ENCODE peak calls at places on chromosome 1, in six cellular contexts. J is HTR-8/SVneo; G is NCI-H748 treated with DMSO at 0.1 percent for 48 hours; D is activated CD4-positive, alpha-beta T cell treated with anti-CD3 and anti-CD28 coated beads, Interleukin-2, amount 50 U/mL, for 1 hour; H is NCI-H1092 treated with DMSO at 0.1 percent for 48 hours; Y is activated T-helper 1 cell treated with anti-CD3 and anti-CD28 coated beads, Interleukin-12 subunit alpha, Interleukin-12 subunit beta, Interleukin-2, Interleukin-4 antibody, amounts not matched to agents 30 ng/mL and 10 ng/mL and 1 ng/mL, durations not matched to agents 14 hours and 24 hours and 36 hours. V is an unnamed sample.

GRCh38 chr1:162926906-162927305 is 65.9 kb upstream of the CCDC190 start:
- DNase-seq in Y (no peak), G (no peak), H (no peak), J (no peak), D (no peak), V (no peak)

GRCh38 chr1:197638316-197638715 is 137.0 kb downstream of the DENND1B start:
- DNase-seq in G (no peak), J (no peak), D (no peak), H (no peak), Y (no peak), V (no peak)

GRCh38 chr1:117656202-117656641 is 50.4 kb downstream of the TENT5C start:
- DNase-seq in H (no peak), J (no peak), D (peak; percentile 70), Y (peak; percentile 81), G (no peak), V (no peak)

GRCh38 chr1:158251160-158251559 is 3.1 kb upstream of the CD1A start:
- DNase-seq in Y (no peak), H (no peak), D (no peak), J (no peak), G (no peak), V (no peak)

GRCh38 chr1:1281533-1282321 is 1.5 kb downstream of the SCNN1D start:
- DNase-seq in J (no peak), Y (no peak), G (no peak), H (peak; percentile 22), D (no peak), V (no peak)

GRCh38 chr1:218495931-218496330 is 150.8 kb downstream of the TGFB2 start:
- DNase-seq in G (no peak), Y (no peak), H (no peak), J (no peak), D (no peak), V (no peak)

GRCh38 chr1:156828414-156829085 is 11.9 kb upstream of the SH2D2A start:
- DNase-seq in H (no peak), J (no peak), D (no peak), G (no peak), Y (no peak), V (no peak)

GRCh38 chr1:215835951-215836350 is 268.8 kb downstream of the KCTD3 start:
- DNase-seq in H (no peak), Y (no peak), G (no peak), J (no peak), D (no peak), V (no peak)

GRCh38 chr1:229855999-229856650 is 210.9 kb upstream of the GALNT2 start:
- DNase-seq in G (no peak), J (no peak), Y (peak; percentile 16), H (no peak), D (no peak), V (no peak)

GRCh38 chr1:221439008-221439733 is 302.7 kb downstream of the DUSP10 start:
- DNase-seq in D (peak; percentile 22), Y (peak; percentile 44), G (no peak), H (no peak), J (peak; percentile 59), V (no peak)

GRCh38 chr1:165327538-165327937 is 29.0 kb downstream of the LMX1A start:
- DNase-seq in Y (no peak), H (no peak), J (no peak), D (no peak), G (no peak), V (no peak)

GRCh38 chr1:10904396-10905358 is 107.8 kb upstream of the TARDBP start:
- DNase-seq in H (no peak), J (no peak), D (no peak), G (no peak), Y (no peak), V (no peak)

GRCh38 chr1:194474701-194475100 is 1288.3 kb upstream of the B3GALT2 start:
- DNase-seq in H (no peak), G (no peak), D (no peak), Y (no peak), J (no peak), V (no peak)

GRCh38 chr1:101474039-101474665 is 237.3 kb downstream of the S1PR1 start:
- DNase-seq in D (no peak), J (peak; percentile 0), Y (no peak), H (no peak), G (peak; percentile 66), V (peak; percentile 9)

GRCh38 chr1:226549937-226550670 is 1.5 kb downstream of the STUM start:
- DNase-seq in J (no peak), H (peak; percentile 78), Y (no peak), G (no peak), D (peak; percentile 9), V (no peak)

GRCh38 chr1:27382950-27383627 is at the start of gene CD164L2:
- DNase-seq in H (no peak), J (no peak), D (peak; percentile 61), G (no peak), Y (peak; percentile 46), V (no peak)

GRCh38 chr1:201359031-201359872 is 18.2 kb downstream of the TNNT2 start:
- DNase-seq in J (no peak), G (no peak), D (no peak), H (no peak), Y (no peak), V (no peak)

GRCh38 chr1:9494936-9495758 is 44.1 kb upstream of the SLC25A33 start:
- DNase-seq in H (peak; percentile 56), G (peak; percentile 10), Y (peak; percentile 61), J (peak; percentile 40), D (peak; percentile 58), V (no peak)

GRCh38 chr1:19743793-19744192 is 55.9 kb downstream of the TMCO4 start:
- DNase-seq in Y (no peak), G (no peak), H (no peak), D (no peak), J (no peak), V (no peak)

GRCh38 chr1:202968895-202969295 is 1.8 kb upstream of the CYB5R1 start:
- DNase-seq in J (peak; percentile 78), D (no peak), Y (peak; percentile 20), G (peak; percentile 7), H (peak; percentile 57), V (peak; percentile 46)

GRCh38 chr1:153397924-153398651 is 7.2 kb upstream of the S100A8 start:
- DNase-seq in J (no peak), G (no peak), D (no peak), H (no peak), Y (no peak), V (no peak)